ENCODE peak calls at places on chromosome 10, in seven cellular contexts. L, I, A, B, E, Z and R are unnamed samples. For H3K9me3, the result is how much of the 10 kb centered on the place peaks cover.

GRCh38 chr10:16673443-16673842 is 143.8 kb downstream of the RSU1 start:
- DNase-seq in I (no peak), A (no peak), L (no peak), B (no peak), Z (no peak), E (no peak), R (no peak)

GRCh38 chr10:103682042-103682441 is 173.3 kb downstream of the SH3PXD2A start:
- DNase-seq in I (no peak), A (no peak), Z (no peak), B (no peak), L (no peak), E (no peak), R (no peak)

GRCh38 chr10:126090911-126091728 is 194.8 kb downstream of the FANK1 start:
- DNase-seq in B (no peak), L (peak), E (no peak), Z (no peak), I (peak), A (no peak), R (no peak)

GRCh38 chr10:100730739-100731602 is 14.4 kb upstream of the PAX2 start:
- DNase-seq in E (no peak), Z (peak), I (peak), A (no peak), L (no peak), B (peak), R (no peak)

GRCh38 chr10:126617208-126617607 is 53.3 kb downstream of the C10orf90 start:
- DNase-seq in Z (no peak), B (no peak), L (no peak), A (no peak), E (no peak), I (no peak), R (no peak)

GRCh38 chr10:27741173-27742091 is 4.2 kb downstream of the MKX start:
- DNase-seq in B (peak), I (no peak), Z (no peak), A (peak), L (no peak), E (peak), R (no peak)

GRCh38 chr10:111486346-111486745 is 409.5 kb downstream of the ADRA2A start:
- DNase-seq in I (no peak), E (no peak), B (no peak), Z (no peak), A (no peak), L (no peak), R (no peak)

GRCh38 chr10:57983226-57983870 is 284.3 kb downstream of the IPMK start:
- DNase-seq in I (peak), Z (no peak), E (no peak), B (no peak), L (no peak), A (no peak), R (no peak)

GRCh38 chr10:68897336-68897741 is 3.8 kb upstream of the DDX50 start:
- DNase-seq in Z (peak), L (peak), B (no peak), I (peak), E (no peak), A (peak), R (no peak)

GRCh38 chr10:131312261-131312801 is 810 bp upstream of the TCERG1L start:
- DNase-seq in Z (peak), I (no peak), L (no peak), A (no peak), B (no peak), E (no peak), R (no peak)

GRCh38 chr10:73863039-73863817 is 11.1 kb downstream of the CAMK2G start:
- DNase-seq in A (no peak), L (no peak), E (peak), I (no peak), Z (peak), B (no peak), R (no peak)

GRCh38 chr10:12638103-12638502 is 288.8 kb downstream of the CAMK1D start:
- DNase-seq in I (peak), L (no peak), Z (peak), A (no peak), E (no peak), B (no peak), R (no peak)

GRCh38 chr10:71970331-71970730 is 6.1 kb downstream of the CHST3 start:
- DNase-seq in B (peak), E (peak), I (no peak), A (no peak), L (no peak), Z (peak), R (no peak)

GRCh38 chr10:52755297-52756062 is 17.1 kb downstream of the MBL2 start:
- DNase-seq in I (peak), E (no peak), A (no peak), L (no peak), B (peak), Z (no peak), R (no peak)

GRCh38 chr10:9234191-9234590 is 1179.7 kb downstream of the GATA3 start:
- DNase-seq in E (no peak), A (no peak), I (no peak), B (no peak), Z (no peak), L (no peak), R (no peak)

GRCh38 chr10:78991187-78991586 is 77.6 kb upstream of the ZMIZ1 start:
- DNase-seq in B (no peak), I (peak), L (no peak), Z (no peak), A (no peak), E (no peak), R (no peak)

GRCh38 chr10:22742678-22743077 is 28.3 kb upstream of the PIP4K2A start:
- DNase-seq in E (no peak), Z (no peak), B (no peak), I (no peak), A (no peak), L (no peak), R (no peak)

GRCh38 chr10:14366760-14367159 is 36.0 kb upstream of the FRMD4A start:
- DNase-seq in B (no peak), E (no peak), I (no peak), A (no peak), Z (no peak), L (no peak), R (no peak)

GRCh38 chr10:64760371-64760770 is 1239.2 kb downstream of the REEP3 start:
- DNase-seq in B (no peak), Z (no peak), I (no peak), L (no peak), A (no peak), E (no peak), R (no peak)

GRCh38 chr10:108393111-108393510 is 1228.6 kb upstream of the SORCS1 start:
- DNase-seq in I (peak), E (no peak), L (no peak), Z (no peak), B (no peak), A (no peak), R (no peak)

GRCh38 chr10:121595806-121596667 is 2.2 kb downstream of the FGFR2 start:
- DNase-seq in E (peak), Z (peak), B (no peak), A (no peak), L (no peak), I (no peak), R (no peak)

GRCh38 chr10:100792544-100792943 is 47.2 kb downstream of the PAX2 start:
- DNase-seq in E (no peak), L (no peak), B (no peak), Z (no peak), I (no peak), A (no peak), R (no peak)

GRCh38 chr10:14605231-14605925 is 169.3 kb downstream of the FAM107B start:
- DNase-seq in I (peak), Z (no peak), L (no peak), E (no peak), A (no peak), B (no peak), R (no peak)

GRCh38 chr10:124883510-124884321 is 58.2 kb upstream of the ZRANB1 start:
- DNase-seq in B (no peak), L (no peak), I (no peak), A (peak), E (no peak), Z (no peak), R (no peak)

GRCh38 chr10:114550756-114551290 is 107.3 kb downstream of the ABLIM1 start:
- DNase-seq in L (no peak), B (no peak), I (peak), Z (no peak), A (no peak), E (no peak), R (no peak)

GRCh38 chr10:8379906-8380832 is 325.7 kb downstream of the GATA3 start:
- DNase-seq in E (no peak), A (no peak), L (no peak), I (no peak), Z (no peak), B (no peak), R (no peak)

GRCh38 chr10:97531401-97531985 is 32.8 kb downstream of the UBTD1 start:
- DNase-seq in B (no peak), L (no peak), A (no peak), E (no peak), I (peak), Z (no peak), R (no peak)

GRCh38 chr10:27745719-27746363 is at the start of gene MKX:
- DNase-seq in A (no peak), I (peak), E (peak), L (peak), Z (peak), B (peak), R (no peak)

GRCh38 chr10:124301736-124302135 is 117.0 kb downstream of the OAT start:
- DNase-seq in A (no peak), E (peak), Z (no peak), B (no peak), I (no peak), L (no peak), R (no peak)

GRCh38 chr10:118106426-118106825 is 59.7 kb upstream of the RAB11FIP2 start:
- DNase-seq in A (no peak), L (no peak), Z (peak), B (no peak), E (no peak), I (peak), R (no peak)

GRCh38 chr10:543862-544822 is 145.3 kb downstream of the DIP2C start:
- DNase-seq in B (no peak), A (no peak), I (no peak), L (no peak), E (peak), Z (no peak), R (no peak)

GRCh38 chr10:543131-543530 is 146.3 kb downstream of the DIP2C start:
- DNase-seq in A (no peak), Z (no peak), B (no peak), E (peak), L (no peak), I (no peak), R (no peak)

GRCh38 chr10:541041-541440 is 148.4 kb downstream of the DIP2C start:
- DNase-seq in L (no peak), E (peak), A (no peak), Z (no peak), B (no peak), I (no peak), R (no peak)

GRCh38 chr10:538895-539294 is 150.6 kb downstream of the DIP2C start:
- DNase-seq in E (no peak), I (peak), Z (no peak), B (no peak), L (no peak), A (no peak), R (no peak)

GRCh38 chr10:541750-542371 is 147.6 kb downstream of the DIP2C start:
- DNase-seq in Z (no peak), A (no peak), L (no peak), B (no peak), E (peak), I (no peak), R (no peak)
- H3K27ac ChIP-seq in Z (no peak), A (no peak), L (no peak), B (no peak), E (no peak), I (no peak), R (no peak)

DNA sequence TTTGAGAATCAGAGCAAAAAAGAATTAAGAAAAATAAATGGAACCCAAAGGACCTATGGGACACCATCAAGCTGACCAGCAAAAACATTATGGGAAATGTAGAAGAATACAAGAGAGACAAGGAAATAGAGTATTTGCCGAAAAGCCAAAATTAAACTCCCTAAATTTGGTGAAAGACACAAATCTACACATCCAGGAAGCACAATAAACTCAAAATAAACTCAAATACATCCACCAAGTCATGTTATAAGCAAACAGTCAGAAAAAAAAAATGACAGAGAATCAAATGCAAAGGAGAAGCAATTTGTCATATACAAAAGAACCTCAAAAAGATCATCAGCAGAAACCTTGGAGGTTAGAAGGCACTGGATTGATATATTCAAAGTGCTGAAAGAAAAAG is 105.4 kb downstream of the ZNF33B start:
- DNase-seq in A (no peak), E (no peak), B (no peak), Z (no peak), I (no peak), L (no peak), R (no peak)
- H3K9me3 ChIP-seq in A (under half), E (under half), B (under half), Z (under half), I (under half), L (under half), R (under half)

GRCh38 chr10:119483001-119483400 is 59.5 kb downstream of the RGS10 start:
- DNase-seq in L (no peak), A (no peak), Z (no peak), E (no peak), B (no peak), I (no peak), R (no peak)

GRCh38 chr10:119480667-119481066 is 61.9 kb downstream of the RGS10 start:
- DNase-seq in Z (no peak), I (no peak), A (no peak), B (no peak), L (no peak), E (peak), R (no peak)

GRCh38 chr10:119479532-119479931 is 63.0 kb downstream of the RGS10 start:
- DNase-seq in I (no peak), B (no peak), E (no peak), Z (no peak), A (no peak), L (no peak), R (no peak)

GRCh38 chr10:119483839-119484238 is 58.7 kb downstream of the RGS10 start:
- DNase-seq in E (no peak), L (no peak), I (no peak), B (no peak), A (no peak), Z (no peak), R (no peak)

DNA sequence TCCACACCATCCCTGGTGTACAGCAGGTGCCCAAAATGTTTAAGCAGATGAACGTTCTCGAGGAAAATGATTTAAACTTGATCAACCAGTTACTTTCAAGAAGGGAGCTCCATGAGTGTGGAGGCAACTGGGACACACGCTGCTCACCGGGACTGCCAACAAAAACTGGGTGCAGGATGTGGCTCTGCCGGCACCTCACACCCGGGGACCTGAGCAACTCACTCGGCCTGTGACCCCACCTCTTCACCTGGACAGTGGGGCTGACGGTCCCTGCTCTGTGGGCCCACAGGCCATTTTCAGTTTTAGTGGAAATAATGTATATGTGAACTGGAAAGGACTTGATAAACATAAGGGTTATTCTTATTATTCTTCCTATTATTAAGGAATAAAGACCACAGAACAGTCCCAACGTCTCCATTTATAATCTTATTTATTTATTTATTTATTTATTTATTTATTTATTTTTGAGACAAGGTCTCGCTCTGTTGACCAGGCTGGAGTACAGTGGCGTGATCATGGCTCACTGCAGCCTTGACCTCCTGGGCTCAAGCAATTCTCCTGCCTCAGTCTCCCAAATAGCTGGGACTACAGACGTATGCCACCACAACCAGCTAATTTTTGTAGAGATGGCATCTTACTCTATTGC is 60.6 kb downstream of the RGS10 start:
- DNase-seq in E (no peak), L (no peak), A (no peak), I (no peak), B (no peak), Z (no peak), R (no peak)
- H3K27ac ChIP-seq in E (no peak), L (no peak), A (no peak), I (no peak), B (no peak), Z (no peak), R (no peak)

GRCh38 chr10:77192402-77192801 is 445.2 kb downstream of the KCNMA1 start:
- DNase-seq in I (no peak), B (no peak), E (no peak), A (no peak), Z (no peak), L (no peak), R (no peak)
- H3K9me3 ChIP-seq in I (under half), B (under half), E (under half), A (under half), Z (under half), L (under half), R (under half)

GRCh38 chr10:113424304-113424721 is 128.5 kb upstream of the HABP2 start:
- DNase-seq in Z (no peak), A (no peak), B (no peak), E (peak), I (no peak), L (no peak), R (no peak)
- H3K27ac ChIP-seq in Z (no peak), A (no peak), B (no peak), E (peak), I (no peak), L (no peak), R (no peak)

GRCh38 chr10:102064868-102065560 is at the start of gene HPS6:
- DNase-seq in E (peak), L (peak), A (peak), B (peak), I (peak), Z (peak), R (peak)
- H3K9me3 ChIP-seq in E (under half), L (under half), A (under half), B (under half), I (under half), Z (under half), R (under half)

GRCh38 chr10:61751599-61751998 is 88.9 kb downstream of the CABCOCO1 start:
- DNase-seq in B (no peak), I (peak), E (no peak), Z (no peak), L (no peak), A (no peak), R (no peak)
- H3K27ac ChIP-seq in B (peak), I (no peak), E (no peak), Z (no peak), L (no peak), A (no peak), R (no peak)